ENCODE peak calls at places on chromosomes 7 and 10, in ten cellular contexts. E is adipocyte; Z is astrocyte of the cerebellum; A is posterior cingulate gyrus; S is activated CD4-positive, alpha-beta T cell treated with anti-CD3 and anti-CD28 coated beads, Interleukin-2, amount 50 U/mL, for 1 hour; U is stimulated activated CD4-positive, alpha-beta T cell treated with anti-CD3 and anti-CD28 coated beads, TNF-alpha, amount 100 ng/mL, for 48 hours; R is HS-5; P is EL; J is A172; W is stimulated activated naive CD8-positive, alpha-beta T cell treated with anti-CD3 and anti-CD28 coated beads, Interleukin-15, amount 100 ng/mL, for 72 hours. X is an unnamed sample.

GRCh38 chr10:81894616-81895015 is 19.6 kb downstream of the NRG3 start:
- DNase-seq in E (no peak), Z (no peak), A (no peak), S (no peak), U (no peak), R (no peak), P (no peak), J (no peak), W (no peak), X (no peak)

GRCh38 chr7:126696236-126696635 is 556.5 kb downstream of the GRM8 start:
- DNase-seq in E (no peak), Z (no peak), A (no peak), S (no peak), U (no peak), R (no peak), P (no peak), J (no peak), W (no peak), X (no peak)

GRCh38 chr10:84543077-84543476 is 214.7 kb downstream of the CCSER2 start:
- DNase-seq in E (no peak), Z (no peak), A (no peak), S (no peak), U (no peak), R (no peak), P (no peak), J (no peak), W (no peak), X (no peak)

GRCh38 chr7:79786187-79786586 is 332.7 kb upstream of the MAGI2 start:
- DNase-seq in E (no peak), Z (no peak), A (no peak), S (no peak), U (no peak), R (no peak), P (no peak), J (no peak), W (no peak), X (no peak)

GRCh38 chr7:1669954-1670893 is at the start of gene ELFN1:
- DNase-seq in E (peak), Z (no peak), A (no peak), S (no peak), U (no peak), R (no peak), P (no peak), J (no peak), W (no peak), X (peak)

GRCh38 chr7:81690251-81690650 is 79.6 kb downstream of the HGF start:
- DNase-seq in E (no peak), Z (peak), A (no peak), S (no peak), U (no peak), R (no peak), P (no peak), J (no peak), W (no peak), X (peak)

GRCh38 chr7:93238748-93239147 is 6.6 kb downstream of the VPS50 start:
- DNase-seq in E (no peak), Z (no peak), A (no peak), S (no peak), U (no peak), R (no peak), P (no peak), J (no peak), W (no peak), X (no peak)

GRCh38 chr10:125016611-125017202 is 74.8 kb downstream of the ZRANB1 start:
- DNase-seq in E (no peak), Z (no peak), A (no peak), S (no peak), U (no peak), R (no peak), P (no peak), J (no peak), W (no peak), X (no peak)

GRCh38 chr7:82288769-82289535 is 154.6 kb downstream of the CACNA2D1 start:
- DNase-seq in E (no peak), Z (no peak), A (no peak), S (no peak), U (no peak), R (no peak), P (peak), J (no peak), W (no peak), X (no peak)

GRCh38 chr7:15643000-15643705 is 43.3 kb downstream of the MEOX2 start:
- DNase-seq in E (no peak), Z (no peak), A (no peak), S (no peak), U (no peak), R (no peak), P (peak), J (peak), W (no peak), X (no peak)

X was measured in nephron progenitor cell.